ENCODE peak calls at places on chromosomes 2 and 18, in five cellular contexts. Z is brain pericyte; U is activated CD8-positive, alpha-beta memory T cell treated with anti-CD3 and anti-CD28 coated beads, Interleukin-2, amount 10 ng/mL, durations not matched to agents 7 days and 5 days; D is hepatic stellate cell; B is GM12891. Q is an unnamed sample.

GRCh38 chr2:26721267-26722032 is 28.9 kb downstream of the KCNK3 start:
- DNase-seq in U (no peak), D (no peak), B (no peak), Z (no peak), Q (no peak)

GRCh38 chr2:42812899-42813479 is 20.6 kb upstream of the HAAO start:
- DNase-seq in B (no peak), Z (no peak), D (peak; percentile 24), U (no peak), Q (peak; percentile 37)

GRCh38 chr2:171383141-171383540 is 50.6 kb downstream of the METTL8 start:
- DNase-seq in U (no peak), D (no peak), B (no peak), Z (no peak), Q (no peak)

GRCh38 chr18:63850010-63850409 is 37.5 kb upstream of the SERPINB2 start:
- DNase-seq in D (no peak), U (no peak), Z (no peak), B (no peak), Q (no peak)

GRCh38 chr2:164816900-164817299 is 24.7 kb downstream of the COBLL1 start:
- DNase-seq in Z (no peak), U (no peak), B (no peak), D (no peak), Q (no peak)

GRCh38 chr2:30777662-30778505 is 29.4 kb downstream of the CAPN13 start:
- DNase-seq in D (no peak), Z (no peak), U (peak; percentile 9), B (no peak), Q (peak; percentile 26)

GRCh38 chr18:61531182-61531581 is 198.0 kb downstream of the CDH20 start:
- DNase-seq in Z (no peak), D (no peak), B (no peak), U (no peak), Q (no peak)

GRCh38 chr2:156456616-156457015 is 20.4 kb downstream of the GPD2 start:
- DNase-seq in D (no peak), B (no peak), U (no peak), Z (no peak), Q (no peak)

GRCh38 chr2:110853516-110853915 is 121.1 kb downstream of the ACOXL start:
- DNase-seq in B (no peak), Z (no peak), D (no peak), U (peak; percentile 83), Q (no peak)

GRCh38 chr2:30078521-30078920 is 68.3 kb upstream of the YPEL5 start:
- DNase-seq in B (no peak), D (no peak), Z (no peak), U (no peak), Q (no peak)

GRCh38 chr2:216490061-216490460 is 8.6 kb upstream of the RPL37A start:
- DNase-seq in U (no peak), D (peak; percentile 38), Z (no peak), B (no peak), Q (no peak)

GRCh38 chr2:9135804-9136558 is 70.6 kb upstream of the ASAP2 start:
- DNase-seq in U (no peak), B (no peak), Z (no peak), D (peak; percentile 61), Q (no peak)

GRCh38 chr2:159903404-159904126 is 105.6 kb upstream of the CD302 start:
- DNase-seq in Z (no peak), D (no peak), B (peak; percentile 25), U (peak; percentile 79), Q (peak; percentile 48)

GRCh38 chr2:193687195-193687594 is 1492.5 kb upstream of the TMEFF2 start:
- DNase-seq in Z (no peak), D (no peak), U (no peak), B (no peak), Q (no peak)

GRCh38 chr2:55014962-55015939 is 35.0 kb downstream of the RTN4 start:
- DNase-seq in Z (peak; percentile 44), B (no peak), U (peak; percentile 48), D (peak; percentile 15), Q (no peak)

GRCh38 chr2:8193686-8194615 is 487.9 kb upstream of the ID2 start:
- DNase-seq in B (no peak), Z (no peak), U (no peak), D (no peak), Q (no peak)